ENCODE peak calls at places on chromosomes 1 and 21, in five cellular contexts. One of them, this sample, is unnamed.

GRCh38 chr1:110060034-110060661 is 10.3 kb downstream of the ALX3 start:
- DNase-seq in WERI-Rb-1: peak
- DNase-seq in CD8-positive, alpha-beta memory T cell: peak
- DNase-seq in adrenal gland: no peak
- DNase-seq in gastrocnemius medialis: no peak
- DNase-seq in this sample: no peak

GRCh38 chr1:30145723-30146263 is 577.6 kb downstream of the MATN1 start:
- DNase-seq in WERI-Rb-1: no peak
- DNase-seq in CD8-positive, alpha-beta memory T cell: no peak
- DNase-seq in adrenal gland: no peak
- DNase-seq in gastrocnemius medialis: no peak
- DNase-seq in this sample: no peak

GRCh38 chr1:69492286-69492685 is 75.4 kb upstream of the LRRC7 start:
- DNase-seq in WERI-Rb-1: no peak
- DNase-seq in CD8-positive, alpha-beta memory T cell: no peak
- DNase-seq in adrenal gland: no peak
- DNase-seq in gastrocnemius medialis: no peak
- DNase-seq in this sample: no peak

GRCh38 chr1:160474392-160475242 is 48.4 kb downstream of the SLAMF6 start:
- DNase-seq in WERI-Rb-1: no peak
- DNase-seq in CD8-positive, alpha-beta memory T cell: no peak
- DNase-seq in adrenal gland: no peak
- DNase-seq in gastrocnemius medialis: no peak
- DNase-seq in this sample: no peak

GRCh38 chr1:180150982-180151381 is 3.7 kb upstream of the QSOX1 start:
- DNase-seq in WERI-Rb-1: no peak
- DNase-seq in CD8-positive, alpha-beta memory T cell: no peak
- DNase-seq in adrenal gland: no peak
- DNase-seq in gastrocnemius medialis: no peak
- DNase-seq in this sample: no peak

GRCh38 chr1:154489863-154490262 is 12.2 kb upstream of the TDRD10 start:
- DNase-seq in WERI-Rb-1: no peak
- DNase-seq in CD8-positive, alpha-beta memory T cell: no peak
- DNase-seq in adrenal gland: no peak
- DNase-seq in gastrocnemius medialis: no peak
- DNase-seq in this sample: no peak

GRCh38 chr21:36747815-36748381 is 49.0 kb downstream of the SIM2 start:
- DNase-seq in WERI-Rb-1: peak
- DNase-seq in CD8-positive, alpha-beta memory T cell: no peak
- DNase-seq in adrenal gland: peak
- DNase-seq in gastrocnemius medialis: no peak
- DNase-seq in this sample: no peak

GRCh38 chr1:80054129-80054528 is 1047.6 kb upstream of the ADGRL4 start:
- DNase-seq in WERI-Rb-1: no peak
- DNase-seq in CD8-positive, alpha-beta memory T cell: no peak
- DNase-seq in adrenal gland: no peak
- DNase-seq in gastrocnemius medialis: no peak
- DNase-seq in this sample: no peak

GRCh38 chr21:37916795-37917142 is 512 bp upstream of the KCNJ6 start:
- DNase-seq in WERI-Rb-1: peak
- DNase-seq in CD8-positive, alpha-beta memory T cell: no peak
- DNase-seq in adrenal gland: no peak
- DNase-seq in gastrocnemius medialis: no peak
- DNase-seq in this sample: no peak

GRCh38 chr1:240122639-240123604 is 31.2 kb downstream of the FMN2 start:
- DNase-seq in WERI-Rb-1: no peak
- DNase-seq in CD8-positive, alpha-beta memory T cell: no peak
- DNase-seq in adrenal gland: peak
- DNase-seq in gastrocnemius medialis: no peak
- DNase-seq in this sample: no peak

GRCh38 chr1:11806307-11806936 is 431 bp downstream of the CLCN6 start:
- DNase-seq in WERI-Rb-1: no peak
- DNase-seq in CD8-positive, alpha-beta memory T cell: no peak
- DNase-seq in adrenal gland: peak
- DNase-seq in gastrocnemius medialis: no peak
- DNase-seq in this sample: no peak

GRCh38 chr1:201737350-201738060 is 91.5 kb upstream of the IPO9 start:
- DNase-seq in WERI-Rb-1: peak
- DNase-seq in CD8-positive, alpha-beta memory T cell: no peak
- DNase-seq in adrenal gland: no peak
- DNase-seq in gastrocnemius medialis: peak
- DNase-seq in this sample: no peak

GRCh38 chr1:228417061-228417460 is 400 bp upstream of the TRIM17 start:
- DNase-seq in WERI-Rb-1: no peak
- DNase-seq in CD8-positive, alpha-beta memory T cell: no peak
- DNase-seq in adrenal gland: no peak
- DNase-seq in gastrocnemius medialis: no peak
- DNase-seq in this sample: no peak
- H3K4me3 ChIP-seq in WERI-Rb-1: no peak
- H3K4me3 ChIP-seq in CD8-positive, alpha-beta memory T cell: no peak
- H3K4me3 ChIP-seq in adrenal gland: no peak
- H3K4me3 ChIP-seq in gastrocnemius medialis: no peak
- H3K4me3 ChIP-seq in this sample: peak

GRCh38 chr1:47440052-47440848 is 2.4 kb downstream of the FOXD2 start:
- DNase-seq in WERI-Rb-1: no peak
- DNase-seq in CD8-positive, alpha-beta memory T cell: no peak
- DNase-seq in adrenal gland: no peak
- DNase-seq in gastrocnemius medialis: no peak
- DNase-seq in this sample: no peak

GRCh38 chr1:47440849-47441170 is 3.0 kb downstream of the FOXD2 start:
- DNase-seq in WERI-Rb-1: no peak
- DNase-seq in CD8-positive, alpha-beta memory T cell: no peak
- DNase-seq in adrenal gland: no peak
- DNase-seq in gastrocnemius medialis: no peak
- DNase-seq in this sample: no peak

GRCh38 chr1:47437518-47438320 is at the start of gene FOXD2:
- DNase-seq in WERI-Rb-1: peak
- DNase-seq in CD8-positive, alpha-beta memory T cell: peak
- DNase-seq in adrenal gland: peak
- DNase-seq in gastrocnemius medialis: peak
- DNase-seq in this sample: no peak

GRCh38 chr1:47438321-47439150 is 692 bp downstream of the FOXD2 start:
- DNase-seq in WERI-Rb-1: no peak
- DNase-seq in CD8-positive, alpha-beta memory T cell: peak
- DNase-seq in adrenal gland: no peak
- DNase-seq in gastrocnemius medialis: no peak
- DNase-seq in this sample: no peak

GRCh38 chr1:47439151-47440051 is 1.6 kb downstream of the FOXD2 start:
- DNase-seq in WERI-Rb-1: no peak
- DNase-seq in CD8-positive, alpha-beta memory T cell: no peak
- DNase-seq in adrenal gland: no peak
- DNase-seq in gastrocnemius medialis: no peak
- DNase-seq in this sample: no peak
- H3K4me3 ChIP-seq in WERI-Rb-1: no peak
- H3K4me3 ChIP-seq in CD8-positive, alpha-beta memory T cell: no peak
- H3K4me3 ChIP-seq in adrenal gland: no peak
- H3K4me3 ChIP-seq in gastrocnemius medialis: no peak
- H3K4me3 ChIP-seq in this sample: peak

DNA sequence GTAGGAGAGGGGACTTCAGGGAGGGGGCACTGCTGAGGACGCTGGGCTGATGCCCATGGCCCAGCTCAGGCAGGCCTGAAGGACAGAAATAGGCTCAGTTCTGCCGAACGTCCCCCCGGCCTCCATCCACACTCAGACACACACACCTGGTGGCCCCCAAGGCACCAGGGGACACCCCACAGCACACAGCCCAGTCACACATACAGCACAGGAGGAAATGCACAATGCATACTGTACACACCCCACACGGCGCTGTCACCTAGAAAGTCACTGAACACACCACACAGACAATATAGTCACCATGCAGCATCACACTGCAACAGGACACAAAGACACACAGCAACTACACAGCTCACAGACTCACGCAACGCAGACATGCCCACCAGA is 562 bp downstream of the SYTL1 start:
- DNase-seq in WERI-Rb-1: no peak
- DNase-seq in CD8-positive, alpha-beta memory T cell: peak
- DNase-seq in adrenal gland: no peak
- DNase-seq in gastrocnemius medialis: no peak
- DNase-seq in this sample: no peak
- H3K4me3 ChIP-seq in WERI-Rb-1: peak
- H3K4me3 ChIP-seq in CD8-positive, alpha-beta memory T cell: peak
- H3K4me3 ChIP-seq in adrenal gland: no peak
- H3K4me3 ChIP-seq in gastrocnemius medialis: no peak
- H3K4me3 ChIP-seq in this sample: peak

DNA sequence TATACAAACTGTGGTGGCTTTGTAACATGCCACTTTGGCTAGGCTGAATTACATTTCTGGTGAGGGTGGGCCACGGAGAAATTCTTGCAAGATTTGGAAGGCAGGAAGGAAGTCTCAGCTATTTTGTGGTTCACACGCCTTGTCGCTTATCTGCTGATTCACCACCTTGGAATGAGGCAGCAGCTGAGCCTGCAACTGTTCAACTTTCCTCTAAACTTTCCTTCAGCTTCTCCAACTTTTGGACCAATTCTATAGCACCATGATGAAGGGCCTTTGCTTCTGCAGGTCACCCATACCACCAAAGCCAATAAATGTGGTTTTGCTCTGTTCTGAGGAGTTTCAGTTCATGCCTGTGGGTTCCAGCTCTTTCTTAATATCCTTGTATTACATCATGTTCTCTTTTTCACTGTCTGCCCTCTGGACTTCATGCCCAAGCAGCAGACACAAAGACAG is 337.6 kb upstream of the SNX7 start:
- DNase-seq in WERI-Rb-1: no peak
- DNase-seq in CD8-positive, alpha-beta memory T cell: no peak
- DNase-seq in adrenal gland: no peak
- DNase-seq in gastrocnemius medialis: no peak
- DNase-seq in this sample: no peak
- H3K4me3 ChIP-seq in WERI-Rb-1: no peak
- H3K4me3 ChIP-seq in CD8-positive, alpha-beta memory T cell: peak
- H3K4me3 ChIP-seq in adrenal gland: no peak
- H3K4me3 ChIP-seq in gastrocnemius medialis: no peak
- H3K4me3 ChIP-seq in this sample: no peak

GRCh38 chr1:111198836-111199235 is 1.6 kb downstream of the DENND2D start:
- DNase-seq in WERI-Rb-1: no peak
- DNase-seq in CD8-positive, alpha-beta memory T cell: no peak
- DNase-seq in adrenal gland: no peak
- DNase-seq in gastrocnemius medialis: no peak
- DNase-seq in this sample: no peak
- H3K4me3 ChIP-seq in WERI-Rb-1: no peak
- H3K4me3 ChIP-seq in CD8-positive, alpha-beta memory T cell: peak
- H3K4me3 ChIP-seq in adrenal gland: no peak
- H3K4me3 ChIP-seq in gastrocnemius medialis: no peak
- H3K4me3 ChIP-seq in this sample: peak

GRCh38 chr1:10308001-10308400 is 90.9 kb upstream of the PGD start:
- DNase-seq in WERI-Rb-1: no peak
- DNase-seq in CD8-positive, alpha-beta memory T cell: no peak
- DNase-seq in adrenal gland: no peak
- DNase-seq in gastrocnemius medialis: no peak
- DNase-seq in this sample: no peak
- H3K4me3 ChIP-seq in WERI-Rb-1: no peak
- H3K4me3 ChIP-seq in CD8-positive, alpha-beta memory T cell: no peak
- H3K4me3 ChIP-seq in adrenal gland: no peak
- H3K4me3 ChIP-seq in gastrocnemius medialis: no peak
- H3K4me3 ChIP-seq in this sample: no peak

GRCh38 chr1:233364026-233364425 is 36.5 kb downstream of the MAP3K21 start:
- DNase-seq in WERI-Rb-1: no peak
- DNase-seq in CD8-positive, alpha-beta memory T cell: no peak
- DNase-seq in adrenal gland: no peak
- DNase-seq in gastrocnemius medialis: no peak
- DNase-seq in this sample: no peak
- H3K4me3 ChIP-seq in WERI-Rb-1: no peak
- H3K4me3 ChIP-seq in CD8-positive, alpha-beta memory T cell: no peak
- H3K4me3 ChIP-seq in adrenal gland: no peak
- H3K4me3 ChIP-seq in gastrocnemius medialis: no peak
- H3K4me3 ChIP-seq in this sample: no peak

DNA sequence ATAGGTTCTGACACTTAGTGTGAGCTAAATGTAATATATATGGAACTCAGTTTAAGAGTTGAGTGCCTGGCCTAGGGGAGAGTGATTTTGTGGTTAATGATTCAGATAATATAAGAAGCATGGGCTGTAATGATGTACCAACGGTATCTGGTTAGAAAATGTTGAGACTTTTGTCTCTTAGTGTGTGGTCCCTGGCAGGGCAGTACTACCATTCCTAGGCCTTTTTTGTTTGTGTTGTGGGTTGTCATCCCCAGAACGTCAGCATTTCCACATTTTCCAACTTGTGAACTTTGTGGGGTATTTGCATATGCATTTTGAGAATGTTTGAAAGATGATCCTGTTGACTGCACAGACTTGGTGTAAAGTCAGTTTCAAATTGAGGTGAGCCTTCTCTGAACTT is 11.4 kb downstream of the NEK7 start:
- DNase-seq in WERI-Rb-1: no peak
- DNase-seq in CD8-positive, alpha-beta memory T cell: no peak
- DNase-seq in adrenal gland: no peak
- DNase-seq in gastrocnemius medialis: no peak
- DNase-seq in this sample: no peak
- H3K4me3 ChIP-seq in WERI-Rb-1: no peak
- H3K4me3 ChIP-seq in CD8-positive, alpha-beta memory T cell: peak
- H3K4me3 ChIP-seq in adrenal gland: no peak
- H3K4me3 ChIP-seq in gastrocnemius medialis: no peak
- H3K4me3 ChIP-seq in this sample: no peak

DNA sequence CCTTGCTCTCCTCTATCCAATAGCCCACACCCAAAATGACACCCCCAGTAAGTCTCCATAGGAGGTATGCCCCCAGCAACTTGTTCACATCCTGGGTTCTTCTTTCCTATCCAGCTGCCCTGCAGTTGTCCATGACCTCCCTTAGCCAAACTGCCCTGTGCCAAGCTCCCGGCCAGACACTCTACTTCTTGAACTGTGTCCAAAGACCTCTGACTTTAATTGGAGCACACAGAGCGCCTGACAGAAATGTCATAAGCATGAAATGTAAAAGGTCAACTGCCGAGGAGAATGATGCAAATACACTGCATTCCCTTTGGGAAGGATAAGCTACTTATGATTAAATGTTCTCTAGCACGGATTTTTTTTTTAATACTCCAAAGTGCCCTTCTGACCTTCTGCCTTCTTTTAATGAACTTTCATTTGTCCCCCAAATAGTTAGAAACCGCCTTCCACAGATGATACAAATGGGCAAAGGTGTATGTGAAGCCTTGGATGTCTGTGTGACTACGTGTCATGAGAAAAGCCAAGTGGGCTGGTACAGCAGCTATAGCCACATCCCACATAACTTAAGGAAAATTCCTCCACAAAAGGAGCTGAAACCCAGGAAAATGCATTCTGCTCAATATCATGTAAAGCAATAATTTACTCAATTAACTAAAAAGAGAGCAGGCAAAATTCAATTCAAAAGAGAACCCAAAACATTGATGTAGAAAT is 26.7 kb downstream of the PALMD start:
- DNase-seq in WERI-Rb-1: no peak
- DNase-seq in CD8-positive, alpha-beta memory T cell: no peak
- DNase-seq in adrenal gland: peak
- DNase-seq in gastrocnemius medialis: peak
- DNase-seq in this sample: no peak
- H3K4me3 ChIP-seq in WERI-Rb-1: no peak
- H3K4me3 ChIP-seq in CD8-positive, alpha-beta memory T cell: no peak
- H3K4me3 ChIP-seq in adrenal gland: no peak
- H3K4me3 ChIP-seq in gastrocnemius medialis: no peak
- H3K4me3 ChIP-seq in this sample: no peak